ENCODE peak calls at places on chromosomes 6 and 20, in nine cellular contexts. One of them, this sample, is unnamed.

GRCh38 chr20:19647992-19648391 is 110.1 kb upstream of the RIN2 start:
- DNase-seq in RWPE1: no peak
- DNase-seq in WTC11: no peak
- DNase-seq in hepatocyte: no peak
- DNase-seq in lung: no peak
- DNase-seq in A549: no peak
- DNase-seq in GM12865: no peak
- DNase-seq in brain microvascular endothelial cell: no peak
- DNase-seq in lower lobe of right lung: no peak
- DNase-seq in this sample: no peak

GRCh38 chr20:12882832-12883506 is 125.8 kb upstream of the SPTLC3 start:
- DNase-seq in GM12865: no peak
- DNase-seq in WTC11: no peak
- DNase-seq in lung: no peak
- DNase-seq in RWPE1: no peak
- DNase-seq in lower lobe of right lung: no peak
- DNase-seq in brain microvascular endothelial cell: peak
- DNase-seq in hepatocyte: peak
- DNase-seq in A549: no peak
- DNase-seq in this sample: no peak

GRCh38 chr20:33645421-33645820 is 16.7 kb upstream of the C20orf144 start:
- DNase-seq in brain microvascular endothelial cell: no peak
- DNase-seq in GM12865: no peak
- DNase-seq in hepatocyte: no peak
- DNase-seq in WTC11: no peak
- DNase-seq in lung: no peak
- DNase-seq in lower lobe of right lung: no peak
- DNase-seq in A549: no peak
- DNase-seq in RWPE1: no peak
- DNase-seq in this sample: no peak

GRCh38 chr6:125253881-125254280 is 47.9 kb downstream of the HDDC2 start:
- DNase-seq in hepatocyte: no peak
- DNase-seq in lung: no peak
- DNase-seq in RWPE1: no peak
- DNase-seq in lower lobe of right lung: no peak
- DNase-seq in brain microvascular endothelial cell: no peak
- DNase-seq in A549: no peak
- DNase-seq in WTC11: no peak
- DNase-seq in GM12865: no peak
- DNase-seq in this sample: no peak

GRCh38 chr6:117536317-117536716 is 53.8 kb downstream of the DCBLD1 start:
- DNase-seq in A549: no peak
- DNase-seq in GM12865: no peak
- DNase-seq in brain microvascular endothelial cell: peak
- DNase-seq in lower lobe of right lung: no peak
- DNase-seq in RWPE1: no peak
- DNase-seq in lung: no peak
- DNase-seq in hepatocyte: peak
- DNase-seq in WTC11: no peak
- DNase-seq in this sample: no peak

GRCh38 chr6:73491371-73491770 is 29.5 kb downstream of the EEF1A1 start:
- DNase-seq in GM12865: no peak
- DNase-seq in A549: no peak
- DNase-seq in hepatocyte: no peak
- DNase-seq in lower lobe of right lung: no peak
- DNase-seq in lung: no peak
- DNase-seq in brain microvascular endothelial cell: no peak
- DNase-seq in WTC11: no peak
- DNase-seq in RWPE1: no peak
- DNase-seq in this sample: no peak

GRCh38 chr6:157563611-157564284 is 182.8 kb downstream of the ZDHHC14 start:
- DNase-seq in lower lobe of right lung: no peak
- DNase-seq in RWPE1: no peak
- DNase-seq in lung: no peak
- DNase-seq in A549: no peak
- DNase-seq in brain microvascular endothelial cell: no peak
- DNase-seq in WTC11: no peak
- DNase-seq in hepatocyte: no peak
- DNase-seq in GM12865: peak
- DNase-seq in this sample: no peak

GRCh38 chr6:3919130-3919628 is 70.0 kb downstream of the FAM50B start:
- DNase-seq in GM12865: no peak
- DNase-seq in A549: no peak
- DNase-seq in brain microvascular endothelial cell: no peak
- DNase-seq in lower lobe of right lung: peak
- DNase-seq in WTC11: no peak
- DNase-seq in RWPE1: peak
- DNase-seq in lung: peak
- DNase-seq in hepatocyte: no peak
- DNase-seq in this sample: no peak

GRCh38 chr20:14715400-14715799 is 378.0 kb upstream of the FLRT3 start:
- DNase-seq in WTC11: no peak
- DNase-seq in RWPE1: no peak
- DNase-seq in A549: no peak
- DNase-seq in lower lobe of right lung: no peak
- DNase-seq in brain microvascular endothelial cell: no peak
- DNase-seq in lung: no peak
- DNase-seq in hepatocyte: no peak
- DNase-seq in GM12865: no peak
- DNase-seq in this sample: no peak

GRCh38 chr6:107488875-107489635 is 862 bp upstream of the SOBP start:
- DNase-seq in lung: no peak
- DNase-seq in brain microvascular endothelial cell: no peak
- DNase-seq in RWPE1: peak
- DNase-seq in GM12865: peak
- DNase-seq in WTC11: peak
- DNase-seq in hepatocyte: peak
- DNase-seq in A549: peak
- DNase-seq in lower lobe of right lung: peak
- DNase-seq in this sample: peak

GRCh38 chr20:44295995-44296394 is 15.0 kb downstream of the FITM2 start:
- DNase-seq in WTC11: peak
- DNase-seq in RWPE1: no peak
- DNase-seq in lung: peak
- DNase-seq in hepatocyte: no peak
- DNase-seq in lower lobe of right lung: peak
- DNase-seq in brain microvascular endothelial cell: no peak
- DNase-seq in GM12865: no peak
- DNase-seq in A549: no peak
- DNase-seq in this sample: no peak

GRCh38 chr20:63247678-63248228 is 6.5 kb downstream of the NKAIN4 start:
- DNase-seq in lower lobe of right lung: no peak
- DNase-seq in A549: no peak
- DNase-seq in WTC11: no peak
- DNase-seq in GM12865: no peak
- DNase-seq in hepatocyte: no peak
- DNase-seq in brain microvascular endothelial cell: no peak
- DNase-seq in lung: no peak
- DNase-seq in RWPE1: no peak
- DNase-seq in this sample: no peak

GRCh38 chr6:43052842-43053544 is 658 bp downstream of the CUL7 start:
- DNase-seq in GM12865: peak
- DNase-seq in lower lobe of right lung: peak
- DNase-seq in brain microvascular endothelial cell: peak
- DNase-seq in hepatocyte: peak
- DNase-seq in lung: no peak
- DNase-seq in RWPE1: peak
- DNase-seq in A549: no peak
- DNase-seq in WTC11: peak
- DNase-seq in this sample: no peak

GRCh38 chr20:62716198-62716940 is 7.7 kb downstream of the NTSR1 start:
- DNase-seq in WTC11: no peak
- DNase-seq in lower lobe of right lung: no peak
- DNase-seq in brain microvascular endothelial cell: no peak
- DNase-seq in RWPE1: no peak
- DNase-seq in lung: no peak
- DNase-seq in GM12865: no peak
- DNase-seq in hepatocyte: no peak
- DNase-seq in A549: no peak
- DNase-seq in this sample: no peak

GRCh38 chr6:27106382-27106781 is 141.1 kb upstream of the PRSS16 start:
- DNase-seq in A549: no peak
- DNase-seq in GM12865: no peak
- DNase-seq in brain microvascular endothelial cell: no peak
- DNase-seq in lung: no peak
- DNase-seq in RWPE1: no peak
- DNase-seq in hepatocyte: no peak
- DNase-seq in WTC11: no peak
- DNase-seq in lower lobe of right lung: no peak
- DNase-seq in this sample: no peak

GRCh38 chr6:118963003-118963402 is 28.0 kb upstream of the MCM9 start:
- DNase-seq in hepatocyte: no peak
- DNase-seq in WTC11: no peak
- DNase-seq in lung: no peak
- DNase-seq in RWPE1: no peak
- DNase-seq in lower lobe of right lung: no peak
- DNase-seq in A549: no peak
- DNase-seq in brain microvascular endothelial cell: no peak
- DNase-seq in GM12865: no peak
- DNase-seq in this sample: no peak
- TF ChIP-seq CTCF in hepatocyte: peak
- TF ChIP-seq CTCF in WTC11: no peak
- TF ChIP-seq CTCF in lung: no peak
- TF ChIP-seq CTCF in RWPE1: peak
- TF ChIP-seq CTCF in lower lobe of right lung: no peak
- TF ChIP-seq CTCF in A549: peak
- TF ChIP-seq CTCF in brain microvascular endothelial cell: no peak
- TF ChIP-seq CTCF in GM12865: no peak
- TF ChIP-seq CTCF in this sample: no peak

GRCh38 chr20:35288325-35289060 is 3.7 kb downstream of the FAM83C start:
- DNase-seq in lower lobe of right lung: no peak
- DNase-seq in RWPE1: no peak
- DNase-seq in lung: no peak
- DNase-seq in hepatocyte: no peak
- DNase-seq in GM12865: no peak
- DNase-seq in brain microvascular endothelial cell: no peak
- DNase-seq in A549: no peak
- DNase-seq in WTC11: no peak
- DNase-seq in this sample: no peak

GRCh38 chr20:35285806-35286076 is 1.2 kb upstream of the EIF6 start:
- DNase-seq in lung: no peak
- DNase-seq in GM12865: no peak
- DNase-seq in RWPE1: no peak
- DNase-seq in WTC11: no peak
- DNase-seq in hepatocyte: no peak
- DNase-seq in brain microvascular endothelial cell: no peak
- DNase-seq in A549: no peak
- DNase-seq in lower lobe of right lung: no peak
- DNase-seq in this sample: no peak

GRCh38 chr20:35286077-35286898 is 1.7 kb upstream of the EIF6 start:
- DNase-seq in GM12865: no peak
- DNase-seq in RWPE1: no peak
- DNase-seq in WTC11: no peak
- DNase-seq in lower lobe of right lung: no peak
- DNase-seq in brain microvascular endothelial cell: no peak
- DNase-seq in hepatocyte: peak
- DNase-seq in lung: no peak
- DNase-seq in A549: no peak
- DNase-seq in this sample: no peak

GRCh38 chr20:35287509-35288324 is 3.1 kb upstream of the EIF6 start:
- DNase-seq in WTC11: no peak
- DNase-seq in hepatocyte: no peak
- DNase-seq in A549: no peak
- DNase-seq in lower lobe of right lung: no peak
- DNase-seq in RWPE1: no peak
- DNase-seq in brain microvascular endothelial cell: no peak
- DNase-seq in lung: no peak
- DNase-seq in GM12865: no peak
- DNase-seq in this sample: no peak

GRCh38 chr20:35286899-35287508 is 2.4 kb upstream of the EIF6 start:
- DNase-seq in GM12865: no peak
- DNase-seq in A549: no peak
- DNase-seq in brain microvascular endothelial cell: no peak
- DNase-seq in hepatocyte: no peak
- DNase-seq in lung: no peak
- DNase-seq in RWPE1: no peak
- DNase-seq in lower lobe of right lung: no peak
- DNase-seq in WTC11: no peak
- DNase-seq in this sample: no peak
- TF ChIP-seq CTCF in GM12865: no peak
- TF ChIP-seq CTCF in A549: no peak
- TF ChIP-seq CTCF in brain microvascular endothelial cell: no peak
- TF ChIP-seq CTCF in hepatocyte: no peak
- TF ChIP-seq CTCF in lung: no peak
- TF ChIP-seq CTCF in RWPE1: no peak
- TF ChIP-seq CTCF in lower lobe of right lung: no peak
- TF ChIP-seq CTCF in WTC11: no peak
- TF ChIP-seq CTCF in this sample: no peak

GRCh38 chr6:37519461-37519860 is 19.8 kb upstream of the CCDC167 start:
- DNase-seq in RWPE1: no peak
- DNase-seq in GM12865: no peak
- DNase-seq in WTC11: no peak
- DNase-seq in lower lobe of right lung: no peak
- DNase-seq in lung: no peak
- DNase-seq in brain microvascular endothelial cell: no peak
- DNase-seq in hepatocyte: no peak
- DNase-seq in A549: no peak
- DNase-seq in this sample: no peak
- TF ChIP-seq CTCF in RWPE1: no peak
- TF ChIP-seq CTCF in GM12865: no peak
- TF ChIP-seq CTCF in WTC11: no peak
- TF ChIP-seq CTCF in lower lobe of right lung: no peak
- TF ChIP-seq CTCF in lung: no peak
- TF ChIP-seq CTCF in brain microvascular endothelial cell: no peak
- TF ChIP-seq CTCF in hepatocyte: no peak
- TF ChIP-seq CTCF in A549: no peak
- TF ChIP-seq CTCF in this sample: no peak

DNA sequence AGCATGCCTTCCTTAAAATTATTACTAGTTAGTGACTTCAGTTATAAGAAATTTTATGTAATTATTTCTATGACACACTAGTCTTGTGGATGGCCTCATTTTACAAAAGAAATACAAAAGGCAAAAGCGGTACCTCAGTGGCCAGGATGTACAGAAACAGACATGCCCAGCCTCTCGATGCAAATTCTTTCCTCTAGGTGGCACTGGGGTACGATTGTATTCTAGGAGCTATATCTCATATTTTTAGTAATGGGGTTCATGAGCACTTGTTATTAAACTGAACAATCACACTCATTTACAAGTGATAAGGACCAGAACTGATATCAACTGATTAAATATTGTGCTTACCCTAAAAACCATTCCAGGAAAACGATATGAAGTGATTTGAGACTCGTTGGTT is 59.8 kb downstream of the SOD2 start:
- DNase-seq in A549: peak
- DNase-seq in lung: no peak
- DNase-seq in brain microvascular endothelial cell: peak
- DNase-seq in WTC11: peak
- DNase-seq in hepatocyte: no peak
- DNase-seq in GM12865: peak
- DNase-seq in lower lobe of right lung: no peak
- DNase-seq in RWPE1: peak
- DNase-seq in this sample: peak
- TF ChIP-seq CTCF in A549: peak
- TF ChIP-seq CTCF in lung: no peak
- TF ChIP-seq CTCF in brain microvascular endothelial cell: peak
- TF ChIP-seq CTCF in WTC11: peak
- TF ChIP-seq CTCF in hepatocyte: peak
- TF ChIP-seq CTCF in GM12865: peak
- TF ChIP-seq CTCF in lower lobe of right lung: peak
- TF ChIP-seq CTCF in RWPE1: peak
- TF ChIP-seq CTCF in this sample: peak

This sample was measured in Calu3.